ENCODE peak calls at places on chromosomes 1 and 21, in five cellular contexts. Y is lower leg skin, K is adrenal gland, N is body of pancreas, Z is A549. P is an unnamed sample.

GRCh38 chr1:162299018-162299417 is 77.6 kb downstream of the SPATA46 start:
- DNase-seq in Y (no peak), Z (no peak), N (no peak), K (no peak), P (no peak)

GRCh38 chr1:228371741-228372182 is 34.9 kb downstream of the TRIM11 start:
- DNase-seq in K (no peak), N (no peak), Z (no peak), Y (no peak), P (no peak)

GRCh38 chr1:201756411-201756810 is 72.5 kb upstream of the IPO9 start:
- DNase-seq in Y (no peak), Z (no peak), K (no peak), N (no peak), P (no peak)

GRCh38 chr1:169113613-169114119 is 7.2 kb downstream of the ATP1B1 start:
- DNase-seq in N (no peak), Y (no peak), K (peak; percentile 64), Z (peak; percentile 83), P (no peak)

GRCh38 chr1:41647202-41648135 is 163.0 kb upstream of the EDN2 start:
- DNase-seq in Z (no peak), K (no peak), N (no peak), Y (no peak), P (no peak)

GRCh38 chr1:53332188-53332564 is 4.3 kb upstream of the LRP8 start:
- DNase-seq in K (no peak), N (no peak), Y (no peak), Z (no peak), P (no peak)

GRCh38 chr1:220876511-220877347 is 2.5 kb upstream of the HLX start:
- DNase-seq in Z (no peak), K (no peak), N (peak; percentile 50), Y (no peak), P (peak; percentile 56)

GRCh38 chr1:115189814-115190541 is 100.7 kb upstream of the TSPAN2 start:
- DNase-seq in Z (peak; percentile 55), K (no peak), Y (no peak), N (no peak), P (peak; percentile 28)

GRCh38 chr1:203140743-203141520 is 13.4 kb downstream of the ADORA1 start:
- DNase-seq in N (no peak), Z (no peak), K (no peak), Y (no peak), P (no peak)

GRCh38 chr1:86705633-86705985 is 1.2 kb downstream of the SH3GLB1 start:
- DNase-seq in Z (no peak), Y (peak; percentile 31), K (no peak), N (peak; percentile 26), P (no peak)

GRCh38 chr1:229973297-229973612 is 93.8 kb upstream of the GALNT2 start:
- DNase-seq in Z (no peak), N (no peak), Y (no peak), K (no peak), P (no peak)

GRCh38 chr1:54218883-54219687 is 19.1 kb downstream of the MRPL37 start:
- DNase-seq in K (peak; percentile 52), N (peak; percentile 31), Z (no peak), Y (no peak), P (no peak)

GRCh38 chr1:218658899-218659298 is 313.8 kb downstream of the TGFB2 start:
- DNase-seq in N (no peak), Y (no peak), K (no peak), Z (peak; percentile 43), P (no peak)

GRCh38 chr1:48480504-48480903 is 8.5 kb upstream of the SPATA6 start:
- DNase-seq in Z (no peak), K (no peak), Y (no peak), N (no peak), P (no peak)

GRCh38 chr1:87398644-87399043 is 70.0 kb downstream of the LMO4 start:
- DNase-seq in Y (no peak), Z (no peak), N (no peak), K (no peak), P (peak; percentile 76)

GRCh38 chr1:70992521-70992920 is 55.1 kb downstream of the PTGER3 start:
- DNase-seq in Z (no peak), N (no peak), K (no peak), Y (no peak), P (no peak)

GRCh38 chr1:211340622-211341487 is 14.2 kb downstream of the TRAF5 start:
- DNase-seq in Z (no peak), Y (no peak), N (no peak), K (no peak), P (no peak)

GRCh38 chr1:113792986-113793385 is 19.3 kb downstream of the RSBN1 start:
- DNase-seq in K (no peak), Z (no peak), N (no peak), Y (no peak), P (no peak)

GRCh38 chr1:227938276-227938675 is 9.5 kb downstream of the WNT9A start:
- DNase-seq in N (no peak), Y (no peak), K (no peak), Z (no peak), P (no peak)

GRCh38 chr1:23013657-23014056 is 2.0 kb downstream of the TEX46 start:
- DNase-seq in K (no peak), N (peak; percentile 3), Y (no peak), Z (no peak), P (no peak)

GRCh38 chr1:179129702-179130473 is 48.0 kb downstream of the TOR3A start:
- DNase-seq in Z (no peak), K (no peak), N (no peak), Y (no peak), P (peak; percentile 46)

GRCh38 chr1:76576876-76577817 is 290.1 kb upstream of the ST6GALNAC5 start:
- DNase-seq in N (no peak), Z (no peak), K (no peak), Y (no peak), P (no peak)

GRCh38 chr1:27234054-27234882 is at the start of gene WDTC1:
- DNase-seq in Z (peak; percentile 81), K (peak; percentile 98), Y (peak; percentile 96), N (peak; percentile 98), P (peak; percentile 99)

DNA sequence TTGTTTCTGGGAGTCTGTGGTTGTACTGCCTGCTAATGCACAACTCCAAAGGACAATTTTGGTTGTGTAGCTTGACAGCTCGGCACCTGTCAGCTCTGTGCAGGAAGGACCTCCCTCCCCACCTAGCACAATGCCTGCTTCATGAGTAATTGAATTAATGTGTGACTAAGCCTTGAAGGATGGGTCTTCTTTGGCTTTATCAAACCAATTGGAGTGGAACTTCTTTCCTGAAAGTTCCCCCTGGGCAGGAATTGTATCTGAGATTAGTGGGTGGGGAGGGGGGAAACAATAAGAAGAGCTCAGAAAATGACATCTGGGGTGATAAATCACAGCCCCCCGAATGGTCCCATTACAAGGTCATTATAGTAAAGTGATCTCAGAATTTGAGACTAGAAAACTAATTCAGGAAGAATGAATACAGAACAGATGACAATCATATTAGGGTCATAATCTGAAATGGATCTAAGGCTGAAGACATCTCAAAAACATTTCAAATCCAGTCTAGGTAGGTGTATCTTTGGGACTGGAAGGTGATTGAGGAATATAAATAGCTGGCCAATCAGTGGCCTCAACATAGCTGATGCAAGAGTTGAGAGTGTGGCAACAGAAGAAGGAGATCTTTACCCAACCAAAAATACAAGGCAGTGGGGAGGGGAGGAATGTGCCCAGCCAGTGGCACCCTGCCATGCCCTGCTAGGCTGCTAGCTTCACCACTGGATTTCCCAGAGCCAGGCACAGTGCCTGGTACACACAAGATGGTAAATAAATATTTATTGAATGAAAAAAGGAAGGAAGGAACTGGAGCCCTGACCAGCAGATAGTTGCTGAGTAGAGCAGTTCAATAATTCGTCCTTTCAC is 10.1 kb upstream of the SESN2 start:
- DNase-seq in Z (peak; percentile 57), N (peak; percentile 84), K (peak; percentile 84), Y (no peak), P (peak; percentile 80)
- TF ChIP-seq POLR2A in Z (no peak), N (no peak), K (no peak), Y (no peak), P (no peak)

DNA sequence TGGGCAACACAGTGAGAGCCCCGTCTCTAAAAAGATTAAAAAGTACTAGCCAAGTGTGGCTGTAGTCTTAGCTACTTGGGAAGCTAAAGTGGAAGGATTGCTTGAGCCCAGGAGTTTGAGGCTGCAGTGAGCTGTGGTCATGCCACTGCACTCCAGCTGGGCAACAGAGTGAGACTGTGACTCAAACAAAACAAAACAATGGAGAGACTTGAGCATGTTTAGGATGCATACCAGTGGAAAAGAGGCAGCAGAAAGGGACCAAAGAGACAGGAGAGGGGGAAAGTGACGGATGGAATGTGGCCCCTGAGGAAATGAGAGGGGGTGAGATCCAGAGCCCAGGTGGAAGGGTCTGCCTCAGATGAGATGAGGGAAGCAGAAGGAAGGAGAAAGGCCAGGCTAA is 358.9 kb downstream of the RPS6KC1 start:
- DNase-seq in Z (no peak), K (no peak), N (no peak), Y (no peak), P (no peak)
- TF ChIP-seq POLR2A in Z (no peak), K (no peak), N (no peak), Y (no peak), P (no peak)

GRCh38 chr1:165827199-165828102 is at the start of gene UCK2:
- DNase-seq in Z (peak; percentile 89), K (peak; percentile 84), Y (peak; percentile 29), N (peak; percentile 86), P (peak; percentile 85)
- TF ChIP-seq POLR2A in Z (peak; percentile 73), K (peak; percentile 15), Y (no peak), N (peak; percentile 82), P (peak; percentile 62)

DNA sequence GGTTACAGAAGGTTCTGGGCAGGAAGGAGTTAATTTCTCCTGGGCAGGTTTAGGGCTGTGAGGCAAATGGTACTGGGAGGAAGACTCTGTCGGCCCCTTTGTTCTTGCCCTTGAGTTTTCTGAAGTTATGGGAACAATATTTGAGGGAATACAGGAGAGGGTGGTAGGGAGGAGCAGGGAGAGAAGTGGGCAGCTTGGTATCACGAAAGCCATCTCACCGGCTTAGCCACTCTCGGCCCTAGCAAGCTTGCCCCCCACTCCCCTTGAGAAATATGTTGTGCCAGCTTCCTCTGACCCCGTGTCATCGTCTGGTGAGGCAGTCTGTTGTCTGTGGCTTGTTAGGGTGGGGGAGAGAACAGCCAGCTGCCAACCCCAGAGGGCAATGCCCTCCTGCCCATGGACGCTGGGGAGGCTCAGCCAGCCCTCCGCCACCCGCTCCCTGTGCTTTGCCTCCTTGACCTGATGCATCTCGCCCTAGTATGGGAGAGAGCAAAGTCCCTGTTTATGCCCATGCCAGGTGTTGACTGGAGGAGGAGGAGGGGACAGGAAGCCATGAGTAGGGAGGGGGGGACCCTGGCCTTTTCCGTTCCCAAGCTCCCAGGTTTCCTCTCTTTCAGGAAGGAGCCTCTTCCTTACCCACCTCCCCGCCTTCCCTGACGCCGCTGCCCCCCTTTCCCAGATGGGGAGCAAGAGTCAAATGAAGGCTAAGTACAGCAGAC is 1.2 kb downstream of the EFNA1 start:
- DNase-seq in Y (no peak), N (peak; percentile 80), K (peak; percentile 48), Z (no peak), P (no peak)
- TF ChIP-seq POLR2A in Y (no peak), N (peak; percentile 67), K (no peak), Z (no peak), P (no peak)

GRCh38 chr21:37558676-37559204 is 192.2 kb downstream of the DYRK1A start:
- DNase-seq in Z (no peak), K (no peak), N (no peak), Y (no peak), P (peak; percentile 49)
- TF ChIP-seq POLR2A in Z (no peak), K (no peak), N (no peak), Y (no peak), P (no peak)

GRCh38 chr1:151047591-151047924 is at the start of gene C1orf56:
- DNase-seq in Y (no peak), N (peak; percentile 65), Z (peak; percentile 91), K (peak; percentile 70), P (peak; percentile 70)
- TF ChIP-seq POLR2A in Y (no peak), N (peak; percentile 5), Z (peak; percentile 61), K (no peak), P (peak; percentile 41)

GRCh38 chr21:42834730-42835191 is 44.6 kb downstream of the WDR4 start:
- DNase-seq in N (no peak), K (peak; percentile 15), Z (no peak), Y (no peak), P (no peak)
- TF ChIP-seq POLR2A in N (no peak), K (no peak), Z (no peak), Y (no peak), P (no peak)